ENCODE peak calls at places on chromosome 9, in four cellular contexts. D is cortex of kidney, X is lung, I is M059J. L is an unnamed sample.

GRCh38 chr9:134284741-134285140 is 41.5 kb upstream of the RXRA start:
- DNase-seq in D (no peak), X (no peak), I (no peak), L (no peak)

GRCh38 chr9:21668504-21668903 is 133.9 kb upstream of the MTAP start:
- DNase-seq in D (no peak), X (no peak), I (no peak), L (no peak)

GRCh38 chr9:5315187-5315923 is 10.8 kb upstream of the RLN2 start:
- DNase-seq in D (no peak), X (no peak), I (no peak), L (no peak)

GRCh38 chr9:127107344-127108181 is 14.9 kb downstream of the ANGPTL2 start:
- DNase-seq in D (no peak), X (no peak), I (no peak), L (no peak)

GRCh38 chr9:18489861-18490260 is 15.9 kb downstream of the ADAMTSL1 start:
- DNase-seq in D (no peak), X (no peak), I (peak), L (no peak)

GRCh38 chr9:105296445-105296844 is 52.0 kb downstream of the SLC44A1 start:
- DNase-seq in D (no peak), X (no peak), I (no peak), L (no peak)

GRCh38 chr9:5442400-5443011 is 4.8 kb upstream of the PLGRKT start:
- DNase-seq in D (no peak), X (no peak), I (peak), L (peak)

GRCh38 chr9:2570615-2571479 is 50.7 kb upstream of the VLDLR start:
- DNase-seq in D (no peak), X (peak), I (peak), L (peak)

GRCh38 chr9:27336829-27337228 is 39.9 kb upstream of the EQTN start:
- DNase-seq in D (no peak), X (no peak), I (no peak), L (no peak)

GRCh38 chr9:84819446-84819845 is 149.9 kb downstream of the NTRK2 start:
- DNase-seq in D (no peak), X (no peak), I (no peak), L (no peak)

L was measured in stomach.